ENCODE peak calls at places on chromosomes 6 and 20, in six cellular contexts. D is ureter, H is left ventricle myocardium inferior, Q is WERI-Rb-1, V is sigmoid colon, K is heart right ventricle. O is an unnamed sample.

GRCh38 chr6:32175322-32175710 is 568 bp downstream of the AGPAT1 start:
- DNase-seq in D (no peak), K (no peak), V (no peak), H (no peak), Q (no peak), O (no peak)

GRCh38 chr20:3632311-3633004 is 30.7 kb downstream of the GFRA4 start:
- DNase-seq in D (no peak), K (no peak), Q (no peak), H (no peak), V (no peak), O (no peak)

GRCh38 chr6:23533954-23534725 is 591.9 kb upstream of the NRSN1 start:
- DNase-seq in H (no peak), K (no peak), V (no peak), Q (no peak), D (no peak), O (no peak)

GRCh38 chr6:70834520-70834919 is 122.3 kb downstream of the B3GAT2 start:
- DNase-seq in D (no peak), K (no peak), Q (no peak), V (no peak), H (no peak), O (peak)

GRCh38 chr6:2086328-2087008 is 158.9 kb downstream of the GMDS start:
- DNase-seq in D (no peak), Q (no peak), K (no peak), V (no peak), H (no peak), O (no peak)

GRCh38 chr6:35044771-35045275 is 96.3 kb downstream of the TCP11 start:
- DNase-seq in Q (no peak), D (no peak), H (no peak), V (peak), K (no peak), O (no peak)

GRCh38 chr6:14037402-14038277 is 79.9 kb upstream of the CD83 start:
- DNase-seq in H (no peak), D (no peak), K (no peak), V (no peak), Q (no peak), O (peak)

GRCh38 chr20:50731930-50732690 is 730 bp downstream of the PARD6B start:
- DNase-seq in V (no peak), H (no peak), Q (peak), D (peak), K (no peak), O (no peak)

GRCh38 chr6:38578075-38578474 is 61.7 kb downstream of the BTBD9 start:
- DNase-seq in H (no peak), K (no peak), V (no peak), D (no peak), Q (no peak), O (no peak)

GRCh38 chr6:12439296-12439695 is 149.1 kb downstream of the EDN1 start:
- DNase-seq in H (no peak), Q (peak), D (no peak), K (no peak), V (no peak), O (no peak)

GRCh38 chr20:56430471-56430870 is 18.4 kb downstream of the CASS4 start:
- DNase-seq in H (no peak), D (no peak), K (no peak), V (no peak), Q (no peak), O (no peak)

GRCh38 chr6:79042088-79042798 is 35.8 kb downstream of the PHIP start:
- DNase-seq in V (no peak), D (no peak), H (no peak), K (no peak), Q (no peak), O (no peak)

GRCh38 chr6:41706876-41707564 is 28.4 kb downstream of the TFEB start:
- DNase-seq in D (no peak), H (no peak), Q (no peak), V (peak), K (no peak), O (no peak)

O was measured in AG04450.